ENCODE peak calls at places on chromosomes 3 and 15, in five cellular contexts. Q is hypothalamus, L is H4, M is lower leg skin, I is iPS-NIHi11. E is an unnamed sample.

GRCh38 chr3:83513677-83514076 is 1445.1 kb upstream of the CADM2 start:
- DNase-seq in Q (no peak), I (peak), L (no peak), M (no peak), E (no peak)

GRCh38 chr15:62342959-62343358 is 177.9 kb upstream of the C2CD4B start:
- DNase-seq in I (no peak), M (no peak), Q (no peak), L (no peak), E (no peak)

GRCh38 chr3:152719264-152719663 is 115.7 kb upstream of the P2RY1 start:
- DNase-seq in Q (no peak), L (peak), I (no peak), M (no peak), E (peak)

GRCh38 chr15:68183886-68184285 is 21.2 kb downstream of the CALML4 start:
- DNase-seq in I (no peak), L (no peak), M (no peak), Q (no peak), E (no peak)

GRCh38 chr3:3798641-3799113 is 554 bp upstream of the LRRN1 start:
- DNase-seq in I (peak), L (no peak), M (no peak), Q (peak), E (no peak)

GRCh38 chr3:146966124-146966523 is 361.0 kb upstream of the PLSCR5 start:
- DNase-seq in I (peak), L (no peak), M (no peak), Q (no peak), E (no peak)

GRCh38 chr15:57865294-57865693 is 158.8 kb downstream of the POLR2M start:
- DNase-seq in Q (no peak), M (no peak), I (peak), L (no peak), E (no peak)

GRCh38 chr15:101613130-101614000 is 38.8 kb downstream of the TM2D3 start:
- DNase-seq in M (no peak), L (peak), I (no peak), Q (peak), E (peak)

GRCh38 chr15:70508561-70509281 is 254.6 kb downstream of the UACA start:
- DNase-seq in M (no peak), L (peak), I (no peak), Q (no peak), E (no peak)